ENCODE peak calls at places on chromosomes 5 and 9, in seven cellular contexts. O is osteoblast; T is tibial nerve; F is uterus; Z is CD8-positive, alpha-beta T cell; S is body of pancreas; G is MM.1S. N is an unnamed sample.

GRCh38 chr5:135829179-135829578 is 5.3 kb upstream of the SLC25A48 start:
- DNase-seq in O (peak; percentile 69), T (no peak), F (no peak), Z (no peak), S (no peak), G (no peak), N (no peak)

GRCh38 chr5:140043508-140043872 is 391 bp upstream of the NRG2 start:
- DNase-seq in O (no peak), T (no peak), F (no peak), Z (no peak), S (peak; percentile 55), G (no peak), N (no peak)

GRCh38 chr5:177041936-177042335 is 19.4 kb downstream of the ZNF346 start:
- DNase-seq in O (no peak), T (no peak), F (no peak), Z (no peak), S (no peak), G (no peak), N (no peak)

GRCh38 chr5:153831976-153832375 is 206.7 kb downstream of the FAM114A2 start:
- DNase-seq in O (no peak), T (no peak), F (no peak), Z (no peak), S (no peak), G (peak; percentile 50), N (no peak)

GRCh38 chr5:35920890-35921289 is 17.5 kb downstream of the CAPSL start:
- DNase-seq in O (no peak), T (no peak), F (no peak), Z (no peak), S (no peak), G (no peak), N (no peak)

GRCh38 chr9:106862115-106862945 is 636 bp upstream of the ZNF462 start:
- DNase-seq in O (peak; percentile 86), T (peak; percentile 15), F (peak; percentile 39), Z (no peak), S (peak; percentile 11), G (peak; percentile 21), N (no peak)

GRCh38 chr5:161414896-161415295 is 131.6 kb downstream of the GABRB2 start:
- DNase-seq in O (no peak), T (no peak), F (no peak), Z (no peak), S (no peak), G (no peak), N (no peak)

GRCh38 chr9:27125030-27125429 is 16.0 kb downstream of the TEK start:
- DNase-seq in O (peak; percentile 66), T (no peak), F (peak; percentile 82), Z (no peak), S (peak; percentile 34), G (no peak), N (peak; percentile 68)

GRCh38 chr5:54215233-54215736 is 95.1 kb downstream of the ARL15 start:
- DNase-seq in O (no peak), T (no peak), F (no peak), Z (no peak), S (no peak), G (no peak), N (no peak)

GRCh38 chr5:113489299-113489698 is 1.0 kb upstream of the MCC start:
- DNase-seq in O (peak; percentile 97), T (peak; percentile 29), F (no peak), Z (no peak), S (peak; percentile 9), G (peak; percentile 46), N (peak; percentile 68)

GRCh38 chr5:60415443-60415842 is 284.5 kb downstream of the DEPDC1B start:
- DNase-seq in O (no peak), T (no peak), F (no peak), Z (no peak), S (no peak), G (no peak), N (no peak)

GRCh38 chr5:119271758-119272730 is 83.8 kb upstream of the TNFAIP8 start:
- DNase-seq in O (no peak), T (no peak), F (no peak), Z (no peak), S (no peak), G (no peak), N (no peak)

GRCh38 chr5:151028717-151029116 is 8.3 kb downstream of the GPX3 start:
- DNase-seq in O (no peak), T (peak; percentile 61), F (no peak), Z (no peak), S (no peak), G (no peak), N (no peak)

GRCh38 chr5:133113331-133114061 is 61.7 kb downstream of the HSPA4 start:
- DNase-seq in O (peak; percentile 87), T (no peak), F (no peak), Z (no peak), S (no peak), G (no peak), N (no peak)

GRCh38 chr9:108775901-108776306 is 79.9 kb downstream of the ACTL7B start:
- DNase-seq in O (no peak), T (no peak), F (no peak), Z (no peak), S (no peak), G (no peak), N (no peak)

GRCh38 chr9:99962685-99963261 is 56.3 kb downstream of the STX17 start:
- DNase-seq in O (no peak), T (no peak), F (no peak), Z (no peak), S (no peak), G (no peak), N (no peak)

DNA sequence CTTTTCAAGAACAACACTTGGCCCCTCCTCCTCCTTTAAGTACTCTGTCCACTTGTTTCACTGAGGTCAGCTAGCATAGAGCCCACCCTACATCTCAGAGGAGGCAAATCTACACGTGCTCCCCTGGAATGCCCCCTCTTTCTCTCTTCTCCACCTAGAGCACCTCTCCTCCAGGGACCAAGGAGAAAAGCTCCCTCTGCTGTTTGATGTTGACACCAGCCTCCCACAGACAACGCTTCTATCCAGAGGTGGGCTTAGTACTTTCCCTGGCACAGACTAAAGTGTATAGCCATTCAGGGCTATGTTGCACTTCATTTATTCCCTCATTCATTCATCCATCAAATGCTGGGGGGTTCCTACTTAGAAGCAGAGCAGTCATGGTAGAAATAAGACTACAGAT is 68.2 kb upstream of the TAF1L start:
- DNase-seq in O (no peak), T (no peak), F (no peak), Z (no peak), S (no peak), G (no peak), N (no peak)
- H3K4me1 ChIP-seq in O (peaks cover 5% of the 10 kb centered on the region), T (no peaks in the 10 kb centered on the region), F (no peaks in the 10 kb centered on the region), Z (no peaks in the 10 kb centered on the region), S (no peaks in the 10 kb centered on the region), G (no peaks in the 10 kb centered on the region), N (no peaks in the 10 kb centered on the region)

GRCh38 chr5:84274585-84275468 is 109.9 kb downstream of the EDIL3 start:
- DNase-seq in O (no peak), T (no peak), F (no peak), Z (no peak), S (peak; percentile 49), G (peak; percentile 34), N (no peak)
- TF ChIP-seq CTCF in O (peak; percentile 46), T (peak; percentile 28), F (peak; percentile 35), Z (no peak), S (peak; percentile 40), G (peak; percentile 57), N (no peak)

DNA sequence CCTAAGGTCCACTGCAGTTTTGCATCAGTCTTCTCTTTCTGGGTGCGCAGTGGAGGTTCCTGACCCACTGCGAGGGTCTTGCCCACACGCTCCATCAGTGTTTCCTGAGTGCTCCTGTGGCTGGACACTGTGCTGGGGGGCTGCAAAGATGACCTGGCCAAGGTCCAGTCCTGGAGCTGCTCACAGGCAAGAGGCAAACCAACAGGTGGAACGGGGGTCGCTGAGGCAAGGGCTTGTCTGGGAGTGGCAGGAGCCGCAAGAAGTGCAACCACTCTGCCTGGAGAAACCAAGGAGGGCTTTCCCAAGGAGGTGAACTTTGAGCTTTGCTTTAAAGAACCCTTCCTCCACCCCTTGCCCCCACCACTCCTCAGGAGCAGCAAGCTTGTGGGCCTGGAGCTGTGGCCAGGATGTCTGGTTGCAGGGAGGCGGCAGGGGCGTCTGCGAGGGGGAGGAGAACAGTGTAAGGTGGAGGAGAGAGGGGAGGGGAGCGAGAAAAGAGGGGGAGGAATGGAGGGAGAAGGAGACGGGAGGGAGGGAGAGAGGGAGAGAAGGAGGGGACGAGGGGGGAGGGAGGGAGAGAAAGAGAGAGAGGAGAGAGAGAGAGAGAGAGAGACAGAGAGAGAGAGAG is 444 bp upstream of the CPLX2 start:
- DNase-seq in O (peak; percentile 42), T (no peak), F (no peak), Z (no peak), S (no peak), G (no peak), N (no peak)
- H3K4me3 ChIP-seq in O (no peak overlapping the region), T (no peak overlapping the region), F (no peak overlapping the region), Z (no peak overlapping the region), S (no peak overlapping the region), G (no peak overlapping the region), N (no peak overlapping the region)

GRCh38 chr5:72298711-72299110 is 21.3 kb downstream of the MRPS27 start:
- DNase-seq in O (no peak), T (no peak), F (no peak), Z (no peak), S (no peak), G (no peak), N (no peak)

GRCh38 chr5:72295539-72295938 is 24.5 kb downstream of the MRPS27 start:
- DNase-seq in O (no peak), T (no peak), F (no peak), Z (no peak), S (no peak), G (no peak), N (no peak)

GRCh38 chr5:72294473-72294872 is 25.6 kb downstream of the MRPS27 start:
- DNase-seq in O (no peak), T (no peak), F (no peak), Z (no peak), S (no peak), G (no peak), N (no peak)

GRCh38 chr5:72293495-72294055 is 26.5 kb downstream of the MRPS27 start:
- DNase-seq in O (no peak), T (no peak), F (no peak), Z (no peak), S (no peak), G (peak; percentile 82), N (no peak)

DNA sequence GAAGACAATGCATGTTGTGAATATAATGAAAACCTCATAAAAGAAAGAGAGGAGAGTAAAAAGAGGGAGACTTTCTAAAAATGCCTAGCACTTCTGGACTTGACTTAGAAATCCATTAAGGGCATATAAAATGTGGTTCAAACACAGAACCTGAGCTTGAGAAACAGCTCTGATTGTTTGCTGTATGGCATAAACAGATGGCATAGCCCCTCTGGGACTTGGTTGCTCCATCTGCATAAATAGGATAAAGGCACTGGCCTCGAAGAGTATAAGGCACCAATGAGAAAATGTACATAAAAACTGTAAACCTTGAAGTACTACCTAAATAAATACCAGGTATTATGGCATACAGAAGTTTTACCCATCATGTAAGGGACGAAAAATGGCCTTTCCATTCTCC is 23.8 kb downstream of the MRPS27 start:
- DNase-seq in O (no peak), T (no peak), F (no peak), Z (no peak), S (no peak), G (no peak), N (no peak)
- H3K4me1 ChIP-seq in O (peaks cover 6% of the 10 kb centered on the region), T (peaks cover 20% of the 10 kb centered on the region), F (no peaks in the 10 kb centered on the region), Z (no peaks in the 10 kb centered on the region), S (no peaks in the 10 kb centered on the region), G (peaks cover 42% of the 10 kb centered on the region), N (no peaks in the 10 kb centered on the region)